ENCODE peak calls at places on chromosome 17, in four cellular contexts. One of them, this sample, is unnamed.
A peak's percentile ranks its signal among the peaks of the same experiment; 100 is the strongest.

GRCh38 chr17:58643147-58643546 is 48.7 kb downstream of the TEX14 start:
- DNase-seq in H9: no peak
- DNase-seq in IMR-90: peak; percentile 86
- DNase-seq in mesendoderm: no peak
- DNase-seq in this sample: no peak

GRCh38 chr17:80773243-80773991 is 218.2 kb upstream of the CHMP6 start:
- DNase-seq in H9: peak; percentile 52
- DNase-seq in IMR-90: peak; percentile 80
- DNase-seq in mesendoderm: peak; percentile 48
- DNase-seq in this sample: no peak

GRCh38 chr17:57921342-57921741 is 33.9 kb downstream of the CUEDC1 start:
- DNase-seq in H9: no peak
- DNase-seq in IMR-90: peak; percentile 59
- DNase-seq in mesendoderm: no peak
- DNase-seq in this sample: no peak

GRCh38 chr17:35855965-35856364 is 12.7 kb downstream of the HEATR9 start:
- DNase-seq in H9: no peak
- DNase-seq in IMR-90: no peak
- DNase-seq in mesendoderm: no peak
- DNase-seq in this sample: no peak

GRCh38 chr17:44981221-44981968 is 13.3 kb upstream of the C1QL1 start:
- DNase-seq in H9: no peak
- DNase-seq in IMR-90: peak; percentile 94
- DNase-seq in mesendoderm: no peak
- DNase-seq in this sample: no peak

GRCh38 chr17:9330903-9331272 is 244.7 kb downstream of the STX8 start:
- DNase-seq in H9: no peak
- DNase-seq in IMR-90: no peak
- DNase-seq in mesendoderm: no peak
- DNase-seq in this sample: no peak

GRCh38 chr17:82910041-82910481 is 70.2 kb upstream of the ZNF750 start:
- DNase-seq in H9: no peak
- DNase-seq in IMR-90: no peak
- DNase-seq in mesendoderm: no peak
- DNase-seq in this sample: no peak

GRCh38 chr17:46044286-46044928 is 45.4 kb downstream of the STH start:
- DNase-seq in H9: peak; percentile 76
- DNase-seq in IMR-90: peak; percentile 87
- DNase-seq in mesendoderm: peak; percentile 94
- DNase-seq in this sample: peak; percentile 38

GRCh38 chr17:45019177-45019711 is 32.2 kb downstream of the DCAKD start:
- DNase-seq in H9: no peak
- DNase-seq in IMR-90: peak; percentile 34
- DNase-seq in mesendoderm: no peak
- DNase-seq in this sample: no peak

GRCh38 chr17:31674717-31675349 is 184.2 kb downstream of the COPRS start:
- DNase-seq in H9: no peak
- DNase-seq in IMR-90: peak; percentile 80
- DNase-seq in mesendoderm: no peak
- DNase-seq in this sample: no peak

GRCh38 chr17:46765491-46765890 is 53.0 kb downstream of the WNT3 start:
- DNase-seq in H9: no peak
- DNase-seq in IMR-90: no peak
- DNase-seq in mesendoderm: no peak
- DNase-seq in this sample: no peak

GRCh38 chr17:43576563-43577229 is 30.6 kb upstream of the ETV4 start:
- DNase-seq in H9: peak; percentile 92
- DNase-seq in IMR-90: peak; percentile 77
- DNase-seq in mesendoderm: peak; percentile 90
- DNase-seq in this sample: peak; percentile 84

GRCh38 chr17:81245024-81245664 is 6.0 kb downstream of the NDUFAF8 start:
- DNase-seq in H9: no peak
- DNase-seq in IMR-90: peak; percentile 47
- DNase-seq in mesendoderm: no peak
- DNase-seq in this sample: no peak

GRCh38 chr17:2697611-2698162 is 13.9 kb downstream of the CLUH start:
- DNase-seq in H9: peak; percentile 39
- DNase-seq in IMR-90: no peak
- DNase-seq in mesendoderm: no peak
- DNase-seq in this sample: no peak

GRCh38 chr17:50604470-50604869 is 30.2 kb upstream of the ABCC3 start:
- DNase-seq in H9: peak; percentile 73
- DNase-seq in IMR-90: peak; percentile 28
- DNase-seq in mesendoderm: no peak
- DNase-seq in this sample: no peak

GRCh38 chr17:77285594-77286390 is 145.0 kb downstream of the SEC14L1 start:
- DNase-seq in H9: no peak
- DNase-seq in IMR-90: peak; percentile 89
- DNase-seq in mesendoderm: no peak
- DNase-seq in this sample: no peak

GRCh38 chr17:78661092-78661770 is 84.0 kb upstream of the DNAH17 start:
- DNase-seq in H9: no peak
- DNase-seq in IMR-90: no peak
- DNase-seq in mesendoderm: no peak
- DNase-seq in this sample: no peak

GRCh38 chr17:4519361-4519788 is 20.7 kb downstream of the SPNS2 start:
- DNase-seq in H9: no peak
- DNase-seq in IMR-90: no peak
- DNase-seq in mesendoderm: no peak
- DNase-seq in this sample: no peak

GRCh38 chr17:50501906-50502642 is 6.2 kb upstream of the MYCBPAP start:
- DNase-seq in H9: no peak
- DNase-seq in IMR-90: no peak
- DNase-seq in mesendoderm: no peak
- DNase-seq in this sample: no peak

GRCh38 chr17:50534222-50534978 is 1.9 kb downstream of the EPN3 start:
- DNase-seq in H9: peak; percentile 76
- DNase-seq in IMR-90: no peak
- DNase-seq in mesendoderm: peak; percentile 62
- DNase-seq in this sample: peak; percentile 74

GRCh38 chr17:77076046-77076882 is 64.5 kb upstream of the SEC14L1 start:
- DNase-seq in H9: no peak
- DNase-seq in IMR-90: peak; percentile 9
- DNase-seq in mesendoderm: no peak
- DNase-seq in this sample: no peak

GRCh38 chr17:76153640-76154039 is 12.6 kb upstream of the FOXJ1 start:
- DNase-seq in H9: peak; percentile 68
- DNase-seq in IMR-90: peak; percentile 12
- DNase-seq in mesendoderm: peak; percentile 58
- DNase-seq in this sample: no peak

GRCh38 chr17:74903671-74904070 is 10.2 kb upstream of the FADS6 start:
- DNase-seq in H9: peak; percentile 28
- DNase-seq in IMR-90: no peak
- DNase-seq in mesendoderm: no peak
- DNase-seq in this sample: no peak

GRCh38 chr17:15442316-15443185 is 24.9 kb downstream of the CDRT4 start:
- DNase-seq in H9: no peak
- DNase-seq in IMR-90: no peak
- DNase-seq in mesendoderm: no peak
- DNase-seq in this sample: no peak

GRCh38 chr17:80872011-80872929 is 119.4 kb upstream of the CHMP6 start:
- DNase-seq in H9: no peak
- DNase-seq in IMR-90: no peak
- DNase-seq in mesendoderm: no peak
- DNase-seq in this sample: no peak

GRCh38 chr17:16649585-16649984 is 4.1 kb downstream of the ZNF624 start:
- DNase-seq in H9: no peak
- DNase-seq in IMR-90: no peak
- DNase-seq in mesendoderm: peak; percentile 30
- DNase-seq in this sample: no peak

GRCh38 chr17:50190278-50191069 is 11.0 kb downstream of the COL1A1 start:
- DNase-seq in H9: no peak
- DNase-seq in IMR-90: no peak
- DNase-seq in mesendoderm: no peak
- DNase-seq in this sample: no peak

GRCh38 chr17:4161179-4161559 is 18.2 kb downstream of the CYB5D2 start:
- DNase-seq in H9: peak; percentile 71
- DNase-seq in IMR-90: peak; percentile 93
- DNase-seq in mesendoderm: peak; percentile 92
- DNase-seq in this sample: no peak

GRCh38 chr17:8123695-8124349 is at the start of gene HES7:
- DNase-seq in H9: peak; percentile 86
- DNase-seq in IMR-90: peak; percentile 50
- DNase-seq in mesendoderm: peak; percentile 86
- DNase-seq in this sample: peak; percentile 84

GRCh38 chr17:19731626-19732025 is 15.2 kb upstream of the SLC47A2 start:
- DNase-seq in H9: no peak
- DNase-seq in IMR-90: no peak
- DNase-seq in mesendoderm: no peak
- DNase-seq in this sample: no peak

GRCh38 chr17:73091770-73092517 is 544 bp downstream of the SLC39A11 start:
- DNase-seq in H9: peak; percentile 75
- DNase-seq in IMR-90: peak; percentile 36
- DNase-seq in mesendoderm: peak; percentile 46
- DNase-seq in this sample: no peak

GRCh38 chr17:77836557-77837041 is 121.9 kb upstream of the TNRC6C start:
- DNase-seq in H9: no peak
- DNase-seq in IMR-90: peak; percentile 60
- DNase-seq in mesendoderm: no peak
- DNase-seq in this sample: no peak

GRCh38 chr17:52026075-52026474 is 132.4 kb downstream of the CA10 start:
- DNase-seq in H9: no peak
- DNase-seq in IMR-90: no peak
- DNase-seq in mesendoderm: no peak
- DNase-seq in this sample: no peak
- H4K5ac ChIP-seq in H9: no peak overlapping the region
- H4K5ac ChIP-seq in IMR-90: no peak overlapping the region
- H4K5ac ChIP-seq in mesendoderm: no peak overlapping the region
- H4K5ac ChIP-seq in this sample: no peak overlapping the region

GRCh38 chr17:65560628-65561371 is 648 bp downstream of the AXIN2 start:
- DNase-seq in H9: peak; percentile 95
- DNase-seq in IMR-90: peak; percentile 83
- DNase-seq in mesendoderm: peak; percentile 98
- DNase-seq in this sample: peak; percentile 78
- H4K5ac ChIP-seq in H9: no peak overlapping the region
- H4K5ac ChIP-seq in IMR-90: no peak overlapping the region
- H4K5ac ChIP-seq in mesendoderm: no peak overlapping the region
- H4K5ac ChIP-seq in this sample: peak overlapping the region; percentile 16

GRCh38 chr17:30550512-30551273 is 73.5 kb downstream of the GOSR1 start:
- DNase-seq in H9: no peak
- DNase-seq in IMR-90: peak; percentile 19
- DNase-seq in mesendoderm: no peak
- DNase-seq in this sample: no peak
- H4K5ac ChIP-seq in H9: no peak overlapping the region
- H4K5ac ChIP-seq in IMR-90: no peak overlapping the region
- H4K5ac ChIP-seq in mesendoderm: no peak overlapping the region
- H4K5ac ChIP-seq in this sample: no peak overlapping the region

DNA sequence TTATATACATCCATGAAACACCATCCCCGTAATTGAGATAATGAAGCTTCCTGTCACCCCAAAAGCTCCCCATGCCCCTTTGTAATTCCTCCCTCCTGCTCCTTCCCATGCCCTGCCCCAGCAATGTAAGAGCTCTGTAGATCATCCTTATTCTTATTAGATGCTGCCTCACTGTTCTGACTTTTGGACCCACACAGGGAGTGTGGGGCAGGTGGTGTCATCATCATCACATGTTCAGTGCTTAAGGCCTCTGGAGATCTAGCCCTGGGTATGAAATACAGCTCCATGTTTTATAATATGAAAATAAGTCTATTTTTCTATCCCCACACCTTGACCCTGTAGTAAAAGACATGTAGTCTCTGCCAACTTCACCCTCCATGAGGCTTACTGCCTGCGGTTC is 1.9 kb downstream of the XAF1 start:
- DNase-seq in H9: no peak
- DNase-seq in IMR-90: no peak
- DNase-seq in mesendoderm: no peak
- DNase-seq in this sample: no peak
- H4K5ac ChIP-seq in H9: no peak overlapping the region
- H4K5ac ChIP-seq in IMR-90: no peak overlapping the region
- H4K5ac ChIP-seq in mesendoderm: no peak overlapping the region
- H4K5ac ChIP-seq in this sample: no peak overlapping the region

DNA sequence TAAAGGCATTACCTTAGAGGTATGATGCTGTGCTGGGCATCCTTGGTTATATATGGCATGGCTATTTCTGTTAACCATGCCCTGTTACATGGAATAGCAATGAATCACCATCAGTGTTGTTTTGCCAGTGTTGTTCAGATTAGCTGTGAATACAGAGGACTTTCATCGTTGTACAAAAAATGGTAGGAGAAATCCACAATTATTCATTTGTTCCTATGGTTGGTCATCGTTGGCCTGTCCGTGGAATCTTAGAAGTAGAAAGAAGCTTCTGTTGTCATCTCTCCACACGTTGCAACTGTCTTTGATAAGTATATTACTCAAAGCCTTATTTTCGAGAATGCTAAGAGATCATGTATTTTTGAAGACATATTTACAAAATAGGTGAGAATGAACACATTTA is 114.3 kb upstream of the CACNG5 start:
- DNase-seq in H9: no peak
- DNase-seq in IMR-90: no peak
- DNase-seq in mesendoderm: no peak
- DNase-seq in this sample: no peak
- H4K5ac ChIP-seq in H9: no peak overlapping the region
- H4K5ac ChIP-seq in IMR-90: no peak overlapping the region
- H4K5ac ChIP-seq in mesendoderm: no peak overlapping the region
- H4K5ac ChIP-seq in this sample: no peak overlapping the region

DNA sequence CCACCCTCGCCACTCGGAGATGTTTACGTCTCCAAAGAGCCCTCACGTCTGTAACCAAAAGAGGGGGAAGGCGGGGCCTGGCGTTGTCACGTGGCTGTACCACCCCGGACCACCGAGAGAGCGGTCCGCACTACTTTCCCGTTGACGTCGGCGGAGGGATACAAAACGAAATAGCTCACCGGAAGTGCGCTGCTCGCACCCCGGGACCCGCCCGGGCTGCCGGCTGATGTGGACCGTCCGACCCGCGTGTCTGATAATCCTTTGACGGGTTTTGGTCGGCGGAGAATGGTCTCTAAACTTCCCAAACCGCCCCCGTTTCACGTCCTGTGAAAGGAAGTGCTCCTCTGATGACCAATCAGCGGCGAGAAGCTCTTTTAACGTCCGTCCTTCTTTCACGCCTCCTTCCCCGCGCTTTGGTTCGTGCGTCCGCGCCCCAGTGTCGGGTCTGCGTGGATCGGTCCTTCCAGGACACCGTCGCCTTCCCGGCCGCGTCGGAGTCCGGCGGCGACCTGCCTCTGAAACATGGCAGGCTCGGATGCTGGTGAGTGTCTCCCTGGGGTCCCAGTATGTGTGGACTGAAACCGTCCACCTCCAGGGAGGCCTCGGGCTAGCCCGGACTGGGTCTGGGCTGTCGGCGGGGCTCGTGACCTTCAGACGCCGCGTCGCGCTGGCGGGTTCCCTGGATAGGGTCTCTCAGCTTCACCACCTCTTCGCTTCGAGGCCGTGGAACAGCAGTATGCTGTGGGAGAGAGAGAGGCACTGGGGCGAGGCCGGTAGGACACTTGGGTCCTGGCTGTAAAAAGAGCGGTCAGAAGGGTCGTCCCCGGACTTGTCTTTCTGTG is at the start of gene CEP95:
- DNase-seq in H9: no peak
- DNase-seq in IMR-90: peak; percentile 98
- DNase-seq in mesendoderm: peak; percentile 99
- DNase-seq in this sample: peak; percentile 95
- H4K5ac ChIP-seq in H9: peak within 1 kb of the TSS; percentile 96
- H4K5ac ChIP-seq in IMR-90: peak within 1 kb of the TSS; percentile 77
- H4K5ac ChIP-seq in mesendoderm: no peak within 1 kb of the TSS
- H4K5ac ChIP-seq in this sample: peak within 1 kb of the TSS; percentile 2

This sample was measured in H1.